ENCODE peak calls at places on chromosomes 11 and 22, in eight cellular contexts. A, L, N, Q, W, V, P and D are unnamed samples. For H3K4me1, H3K27me3 and H3K9me3, the result is how much of the 10 kb centered on the place peaks cover.

GRCh38 chr11:118046051-118046963 is 30.6 kb upstream of the TMPRSS4 start:
- DNase-seq in W (no peak), L (no peak), A (no peak), Q (no peak), N (no peak), P (no peak), V (no peak), D (peak)

GRCh38 chr11:107770546-107770945 is 58.7 kb upstream of the SLN start:
- DNase-seq in A (no peak), Q (no peak), N (no peak), V (no peak), L (no peak), P (no peak), W (no peak), D (no peak)

GRCh38 chr11:111684259-111684658 is 81.9 kb downstream of the PPP2R1B start:
- DNase-seq in P (no peak), V (no peak), Q (no peak), L (no peak), A (no peak), W (no peak), N (no peak), D (no peak)

GRCh38 chr11:77421041-77421723 is 52.7 kb downstream of the PAK1 start:
- DNase-seq in N (no peak), Q (no peak), L (no peak), W (no peak), A (no peak), V (no peak), P (no peak), D (no peak)

GRCh38 chr11:132960679-132961078 is 571.6 kb downstream of the OPCML start:
- DNase-seq in P (no peak), Q (no peak), W (no peak), L (no peak), V (no peak), A (no peak), N (no peak), D (no peak)

GRCh38 chr22:44336962-44337657 is 24.4 kb upstream of the SHISAL1 start:
- DNase-seq in N (no peak), A (no peak), L (no peak), V (no peak), W (no peak), P (no peak), Q (no peak), D (no peak)

GRCh38 chr11:118886681-118887111 is 3.0 kb downstream of the CXCR5 start:
- DNase-seq in V (no peak), N (no peak), W (no peak), Q (no peak), A (no peak), P (peak), L (no peak), D (no peak)

GRCh38 chr11:67648140-67648795 is 2.3 kb downstream of the ACY3 start:
- DNase-seq in A (no peak), Q (no peak), L (no peak), N (peak), W (no peak), V (no peak), P (peak), D (peak)

GRCh38 chr11:12512826-12513395 is 135.5 kb downstream of the PARVA start:
- DNase-seq in W (no peak), N (no peak), Q (no peak), L (no peak), P (no peak), V (no peak), A (no peak), D (no peak)

GRCh38 chr22:34111210-34111824 is 191.0 kb upstream of the LARGE1 start:
- DNase-seq in V (peak), Q (peak), A (no peak), W (peak), P (peak), L (no peak), N (peak), D (no peak)

GRCh38 chr22:22486132-22486899 is 22.2 kb downstream of the ZNF280B start:
- DNase-seq in V (no peak), L (no peak), W (no peak), P (no peak), Q (no peak), N (no peak), A (no peak), D (no peak)

GRCh38 chr11:111846640-111847039 is 24.7 kb downstream of the ALG9 start:
- DNase-seq in P (no peak), W (no peak), A (no peak), N (no peak), Q (no peak), L (no peak), V (no peak), D (no peak)

GRCh38 chr11:112321521-112322172 is 61.0 kb upstream of the PLET1 start:
- DNase-seq in P (peak), N (no peak), Q (no peak), W (no peak), A (peak), V (no peak), L (peak), D (no peak)

GRCh38 chr11:132914600-132914999 is 617.7 kb downstream of the OPCML start:
- DNase-seq in L (no peak), V (no peak), W (no peak), A (no peak), Q (no peak), N (no peak), P (no peak), D (no peak)

GRCh38 chr11:67312187-67313021 is 9.1 kb downstream of the SSH3 start:
- DNase-seq in P (no peak), A (no peak), N (peak), W (no peak), L (no peak), Q (no peak), V (no peak), D (peak)

GRCh38 chr22:30809086-30809485 is 114.4 kb downstream of the OSBP2 start:
- DNase-seq in W (no peak), V (no peak), P (no peak), A (no peak), Q (no peak), L (no peak), N (no peak), D (no peak)

GRCh38 chr22:36610056-36610455 is 81.1 kb upstream of the EIF3D start:
- DNase-seq in N (no peak), P (no peak), A (no peak), W (no peak), Q (no peak), L (no peak), V (no peak), D (no peak)

GRCh38 chr22:42283288-42284229 is 13.1 kb upstream of the TCF20 start:
- DNase-seq in L (no peak), N (peak), P (no peak), A (no peak), W (no peak), V (no peak), Q (peak), D (peak)

GRCh38 chr11:69603163-69603836 is 37.7 kb upstream of the CCND1 start:
- DNase-seq in V (peak), P (no peak), L (no peak), Q (no peak), N (no peak), W (no peak), A (no peak), D (no peak)

GRCh38 chr22:37726240-37726887 is 29.5 kb downstream of the TRIOBP start:
- DNase-seq in N (no peak), P (no peak), A (no peak), Q (no peak), L (no peak), V (no peak), W (no peak), D (no peak)

GRCh38 chr22:31556627-31557203 is 60.4 kb downstream of the SFI1 start:
- DNase-seq in Q (peak), N (no peak), V (no peak), P (no peak), W (peak), L (no peak), A (no peak), D (no peak)

GRCh38 chr11:113168358-113168757 is 146.0 kb upstream of the TTC12 start:
- DNase-seq in N (no peak), V (no peak), P (no peak), A (no peak), L (no peak), Q (no peak), W (no peak), D (no peak)

GRCh38 chr11:62546937-62547625 is 475 bp upstream of the AHNAK start:
- DNase-seq in Q (no peak), P (peak), A (no peak), V (no peak), N (no peak), W (peak), L (peak), D (no peak)

GRCh38 chr22:20055654-20056053 is 24.4 kb upstream of the DGCR8 start:
- DNase-seq in P (no peak), L (no peak), Q (no peak), W (no peak), A (no peak), N (no peak), V (no peak), D (no peak)

GRCh38 chr11:10654211-10655150 is 39.1 kb downstream of the IRAG1 start:
- DNase-seq in V (peak), L (no peak), W (no peak), N (peak), A (no peak), Q (peak), P (no peak), D (peak)

GRCh38 chr11:10650630-10651029 is 42.9 kb downstream of the IRAG1 start:
- DNase-seq in Q (no peak), P (no peak), L (no peak), W (no peak), A (no peak), N (no peak), V (peak), D (no peak)

GRCh38 chr11:10650166-10650565 is 43.4 kb downstream of the IRAG1 start:
- DNase-seq in W (no peak), L (no peak), A (no peak), Q (no peak), N (no peak), P (no peak), V (no peak), D (no peak)

GRCh38 chr11:10653242-10653641 is 40.3 kb downstream of the IRAG1 start:
- DNase-seq in W (no peak), L (no peak), N (no peak), V (no peak), Q (no peak), P (no peak), A (no peak), D (no peak)

DNA sequence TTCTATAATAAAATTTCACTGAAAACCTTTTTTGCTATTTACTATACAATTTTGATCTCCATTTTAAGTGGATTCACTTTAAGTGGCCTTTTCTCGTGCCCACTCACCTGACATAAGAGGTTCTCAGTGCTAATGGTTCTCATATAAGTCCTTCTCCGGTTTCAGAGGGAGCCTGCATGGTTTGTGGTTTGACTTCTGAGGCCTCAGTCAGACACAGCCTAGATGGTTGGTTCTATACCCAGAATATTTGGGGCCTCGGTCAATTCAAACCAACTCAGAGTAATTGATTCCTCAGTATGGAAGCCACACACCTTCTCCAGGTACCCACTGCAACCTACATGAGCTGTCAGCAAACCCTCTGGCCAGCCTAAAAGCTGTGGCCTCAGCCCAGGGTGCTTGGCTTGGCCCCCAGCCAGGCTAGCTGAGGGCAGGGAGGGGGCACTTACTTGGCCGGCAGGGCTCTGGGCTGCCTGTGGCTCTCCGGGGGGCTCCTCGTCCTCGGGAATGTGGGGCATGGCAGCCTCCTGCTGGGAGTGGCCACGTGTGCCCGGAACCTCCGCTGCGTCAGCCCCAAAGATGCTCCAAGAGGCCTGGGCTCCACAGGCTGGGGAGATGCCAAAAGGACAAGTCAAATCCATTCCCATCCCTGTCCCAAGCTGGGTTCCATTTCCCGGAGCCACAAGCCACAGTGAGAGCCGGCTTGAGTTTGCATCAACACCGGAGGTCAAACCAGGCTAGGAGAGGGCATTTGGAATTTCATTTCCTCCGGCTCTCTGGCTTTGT is 41.8 kb downstream of the IRAG1 start:
- DNase-seq in P (no peak), V (no peak), Q (no peak), L (no peak), A (no peak), W (no peak), N (no peak), D (no peak)
- H3K4me1 ChIP-seq in P (under half), V (under half), Q (under half), L (under half), A (under half), W (under half), N (under half), D (under half)

GRCh38 chr11:33329705-33330329 is 72.6 kb downstream of the HIPK3 start:
- DNase-seq in W (peak), N (peak), V (peak), A (no peak), P (no peak), L (no peak), Q (no peak), D (peak)

GRCh38 chr11:33339247-33339646 is 82.1 kb downstream of the HIPK3 start:
- DNase-seq in Q (no peak), P (no peak), W (no peak), V (no peak), N (no peak), A (no peak), L (no peak), D (no peak)

GRCh38 chr11:33334627-33335026 is 77.4 kb downstream of the HIPK3 start:
- DNase-seq in A (no peak), P (no peak), V (no peak), Q (no peak), W (no peak), N (no peak), L (no peak), D (no peak)
- H3K27me3 ChIP-seq in A (under half), P (under half), V (under half), Q (under half), W (under half), N (under half), L (under half), D (under half)

DNA sequence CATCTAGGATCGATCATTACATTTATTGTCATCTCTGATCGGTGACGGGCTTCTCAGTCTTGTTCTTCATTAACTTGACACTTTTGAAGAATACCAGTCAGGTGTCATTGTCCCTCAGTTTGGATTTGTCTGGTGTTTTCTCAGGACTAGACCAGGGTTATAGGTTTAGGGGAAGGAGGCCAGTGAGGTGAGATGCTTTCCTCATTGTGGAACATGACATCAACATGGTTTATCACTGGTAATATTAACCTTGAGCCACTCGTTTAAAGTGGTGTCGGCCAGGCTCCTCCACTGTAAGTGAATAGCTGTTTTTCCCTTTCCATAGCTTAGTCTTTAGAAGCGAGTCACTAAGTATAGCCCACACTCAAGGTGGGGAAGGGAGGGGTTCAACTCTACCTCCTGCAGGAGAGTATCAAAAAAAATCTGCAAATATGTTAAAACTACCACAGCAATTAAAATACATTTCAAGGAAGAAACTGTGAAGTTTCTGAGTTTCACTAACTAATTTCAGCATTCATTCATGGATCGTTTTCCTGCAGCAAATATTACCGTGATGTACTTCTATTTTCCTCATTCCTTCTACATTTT is 42.0 kb downstream of the KCNQ1OT1 start:
- DNase-seq in L (no peak), Q (no peak), W (no peak), V (no peak), A (no peak), P (no peak), N (peak), D (no peak)
- H3K9me3 ChIP-seq in L (half or more), Q (under half), W (half or more), V (under half), A (half or more), P (under half), N (under half), D (under half)

GRCh38 chr11:65556470-65557279 is 1.5 kb downstream of the LTBP3 start:
- DNase-seq in A (no peak), W (no peak), V (no peak), L (no peak), P (no peak), Q (no peak), N (no peak), D (no peak)

GRCh38 chr11:65555693-65556231 is 2.4 kb downstream of the LTBP3 start:
- DNase-seq in A (no peak), N (peak), Q (no peak), V (no peak), W (no peak), P (peak), L (peak), D (no peak)

GRCh38 chr11:65558785-65559509 is 788 bp upstream of the LTBP3 start:
- DNase-seq in Q (no peak), P (peak), A (no peak), V (no peak), L (peak), W (no peak), N (peak), D (no peak)

GRCh38 chr11:65558002-65558784 is at the start of gene LTBP3:
- DNase-seq in A (no peak), N (peak), V (no peak), L (peak), P (peak), Q (no peak), W (peak), D (peak)

DNA sequence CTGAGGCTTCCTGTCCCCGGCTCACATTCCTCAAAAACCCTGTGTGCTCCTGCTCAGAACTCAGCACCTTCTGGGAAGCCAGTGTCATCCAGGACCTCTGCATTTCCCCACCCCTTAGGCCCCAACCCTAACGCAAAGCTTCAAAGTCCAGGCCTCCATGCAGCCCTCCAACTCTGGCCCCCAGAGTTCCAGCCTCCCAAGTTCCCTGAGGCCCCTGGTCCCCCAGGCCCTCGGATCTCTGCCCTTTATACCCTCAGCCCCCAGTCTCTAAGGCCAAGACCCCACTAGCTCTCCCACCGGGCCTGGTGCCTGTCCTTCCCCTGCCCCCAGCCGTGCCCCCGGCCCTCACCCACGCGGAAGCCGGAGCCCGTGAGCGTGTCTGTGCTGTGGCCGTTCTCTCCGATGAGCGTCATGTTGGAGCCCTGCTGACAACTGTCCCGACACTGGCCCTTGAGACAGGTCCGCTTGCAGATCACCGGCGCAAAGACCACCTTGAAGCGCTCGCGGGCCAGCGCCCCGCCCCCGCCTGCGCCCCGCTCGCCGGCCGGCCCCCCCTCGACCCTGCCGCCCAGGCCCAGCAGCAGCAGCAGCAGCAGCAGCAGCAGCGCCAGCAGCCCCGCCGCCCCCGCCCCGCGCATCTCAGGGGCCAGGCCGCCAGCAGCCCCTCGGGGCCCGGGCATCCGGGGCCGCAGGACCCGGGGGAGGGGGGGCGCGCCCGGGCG is 718 bp downstream of the LTBP3 start:
- DNase-seq in L (no peak), N (peak), W (no peak), A (no peak), Q (no peak), V (no peak), P (peak), D (no peak)
- H3K4me1 ChIP-seq in L (half or more), N (half or more), W (under half), A (under half), Q (under half), V (half or more), P (under half), D (half or more)

GRCh38 chr11:1038361-1038760 is 1.8 kb upstream of the MUC6 start:
- DNase-seq in L (no peak), A (no peak), V (no peak), Q (no peak), P (peak), W (no peak), N (no peak), D (no peak)
- H3K27me3 ChIP-seq in L (half or more), A (under half), V (under half), Q (under half), P (under half), W (under half), N (half or more), D (under half)

GRCh38 chr11:50275133-50275532 is 242.5 kb downstream of the OR4C45 start:
- DNase-seq in V (no peak), P (no peak), W (no peak), L (no peak), Q (no peak), N (no peak), A (no peak), D (no peak)

DNA sequence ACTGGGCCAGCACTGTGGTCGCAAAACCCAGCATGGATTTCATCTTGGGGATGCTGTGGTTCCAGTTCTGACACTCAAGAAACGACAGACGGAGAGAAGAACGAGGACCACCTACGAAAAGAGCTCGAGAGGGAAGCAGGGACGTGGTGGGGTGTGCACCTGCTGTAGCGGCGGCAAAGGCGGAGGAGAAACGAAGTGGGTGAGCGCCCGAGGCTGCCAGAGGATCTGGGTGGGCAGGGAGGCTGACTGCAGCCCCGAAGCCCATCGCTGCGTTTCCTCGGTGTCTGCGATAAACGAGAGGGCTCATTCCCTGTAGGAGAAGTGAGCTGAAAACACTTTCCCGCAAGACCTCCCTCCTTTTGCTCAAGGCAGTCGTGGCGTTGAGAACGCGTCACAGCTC is 246.1 kb downstream of the OR4C45 start:
- DNase-seq in L (no peak), N (no peak), W (no peak), V (no peak), P (no peak), Q (no peak), A (no peak), D (no peak)
- H3K9me3 ChIP-seq in L (under half), N (under half), W (under half), V (under half), P (under half), Q (under half), A (under half), D (under half)

DNA sequence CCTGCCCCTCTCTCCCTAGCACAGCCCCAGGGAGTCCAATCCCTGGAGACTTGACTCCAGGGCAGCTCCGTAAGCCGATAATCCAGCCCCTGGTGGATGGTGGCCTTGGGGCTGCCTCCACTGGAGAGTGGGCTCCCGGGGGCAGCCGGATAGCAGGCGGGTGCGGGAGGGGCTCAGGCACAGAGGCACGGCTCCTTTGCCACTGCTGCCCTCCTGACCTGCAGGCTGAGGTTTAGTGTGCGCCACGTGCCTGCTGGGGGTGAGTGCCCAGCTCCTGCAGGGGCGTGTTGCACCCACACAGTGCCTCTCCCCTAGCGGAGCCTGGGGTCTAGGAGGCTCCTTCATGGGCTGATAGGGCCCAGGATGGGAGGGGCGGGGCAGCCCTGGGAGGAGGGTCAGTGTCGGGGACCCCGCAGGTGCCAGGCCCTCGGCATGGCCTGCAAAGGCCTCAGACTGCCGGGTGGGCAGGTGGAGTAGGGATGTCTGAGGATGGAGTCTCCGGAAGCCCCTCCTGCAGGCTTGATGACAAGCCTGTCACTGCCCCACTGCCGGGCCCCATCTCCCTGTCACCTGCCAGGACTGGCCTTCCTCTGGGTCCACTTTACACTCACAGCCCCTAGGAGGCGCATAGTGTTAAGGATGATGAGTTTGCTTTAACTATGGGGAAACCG is 5.6 kb downstream of the DUSP8 start:
- DNase-seq in Q (no peak), L (no peak), W (no peak), A (no peak), P (peak), V (no peak), N (no peak), D (no peak)
- H3K4me1 ChIP-seq in Q (under half), L (half or more), W (under half), A (under half), P (under half), V (half or more), N (under half), D (under half)